ENCODE peak calls at places on chromosomes 6 and 20, in five cellular contexts. One of them, this sample, is unnamed.

GRCh38 chr6:52649521-52649920 is 21.4 kb upstream of the TMEM14A start:
- DNase-seq in endothelial cell of umbilical vein: no peak
- DNase-seq in AG04450: no peak
- DNase-seq in right lobe of liver: no peak
- DNase-seq in prostate gland: no peak
- DNase-seq in this sample: no peak

GRCh38 chr20:14698125-14698524 is 360.7 kb upstream of the FLRT3 start:
- DNase-seq in endothelial cell of umbilical vein: no peak
- DNase-seq in AG04450: no peak
- DNase-seq in right lobe of liver: no peak
- DNase-seq in prostate gland: no peak
- DNase-seq in this sample: no peak

GRCh38 chr6:169959129-169960002 is 207.9 kb downstream of the ERMARD start:
- DNase-seq in endothelial cell of umbilical vein: peak; percentile 26
- DNase-seq in AG04450: no peak
- DNase-seq in right lobe of liver: no peak
- DNase-seq in prostate gland: peak; percentile 71
- DNase-seq in this sample: no peak

GRCh38 chr6:52663120-52663934 is 7.6 kb upstream of the TMEM14A start:
- DNase-seq in endothelial cell of umbilical vein: peak; percentile 78
- DNase-seq in AG04450: peak; percentile 48
- DNase-seq in right lobe of liver: no peak
- DNase-seq in prostate gland: peak; percentile 46
- DNase-seq in this sample: peak; percentile 27

GRCh38 chr6:155142163-155142901 is 121.5 kb upstream of the CLDN20 start:
- DNase-seq in endothelial cell of umbilical vein: peak; percentile 97
- DNase-seq in AG04450: no peak
- DNase-seq in right lobe of liver: no peak
- DNase-seq in prostate gland: no peak
- DNase-seq in this sample: no peak

GRCh38 chr20:18056174-18057105 is 1.3 kb downstream of the OVOL2 start:
- DNase-seq in endothelial cell of umbilical vein: no peak
- DNase-seq in AG04450: no peak
- DNase-seq in right lobe of liver: peak; percentile 23
- DNase-seq in prostate gland: no peak
- DNase-seq in this sample: no peak

GRCh38 chr6:121055572-121056163 is 278.6 kb downstream of the TBC1D32 start:
- DNase-seq in endothelial cell of umbilical vein: peak; percentile 58
- DNase-seq in AG04450: peak; percentile 24
- DNase-seq in right lobe of liver: no peak
- DNase-seq in prostate gland: no peak
- DNase-seq in this sample: no peak

GRCh38 chr20:46979603-46980241 is 85.1 kb downstream of the EYA2 start:
- DNase-seq in endothelial cell of umbilical vein: no peak
- DNase-seq in AG04450: no peak
- DNase-seq in right lobe of liver: no peak
- DNase-seq in prostate gland: no peak
- DNase-seq in this sample: no peak

GRCh38 chr6:56220078-56220477 is 27.3 kb downstream of the COL21A1 start:
- DNase-seq in endothelial cell of umbilical vein: no peak
- DNase-seq in AG04450: no peak
- DNase-seq in right lobe of liver: no peak
- DNase-seq in prostate gland: peak; percentile 8
- DNase-seq in this sample: no peak

GRCh38 chr6:53216301-53216700 is 67.7 kb upstream of the GCM1 start:
- DNase-seq in endothelial cell of umbilical vein: no peak
- DNase-seq in AG04450: no peak
- DNase-seq in right lobe of liver: no peak
- DNase-seq in prostate gland: no peak
- DNase-seq in this sample: no peak

GRCh38 chr6:129488313-129488712 is 221.7 kb downstream of the ARHGAP18 start:
- DNase-seq in endothelial cell of umbilical vein: no peak
- DNase-seq in AG04450: no peak
- DNase-seq in right lobe of liver: no peak
- DNase-seq in prostate gland: no peak
- DNase-seq in this sample: no peak

GRCh38 chr6:129489215-129489765 is 220.7 kb downstream of the ARHGAP18 start:
- DNase-seq in endothelial cell of umbilical vein: no peak
- DNase-seq in AG04450: no peak
- DNase-seq in right lobe of liver: no peak
- DNase-seq in prostate gland: no peak
- DNase-seq in this sample: no peak

GRCh38 chr6:129491436-129491835 is 218.5 kb downstream of the ARHGAP18 start:
- DNase-seq in endothelial cell of umbilical vein: no peak
- DNase-seq in AG04450: no peak
- DNase-seq in right lobe of liver: no peak
- DNase-seq in prostate gland: no peak
- DNase-seq in this sample: peak; percentile 8

GRCh38 chr6:129492260-129492659 is 217.7 kb downstream of the ARHGAP18 start:
- DNase-seq in endothelial cell of umbilical vein: no peak
- DNase-seq in AG04450: no peak
- DNase-seq in right lobe of liver: no peak
- DNase-seq in prostate gland: no peak
- DNase-seq in this sample: no peak

DNA sequence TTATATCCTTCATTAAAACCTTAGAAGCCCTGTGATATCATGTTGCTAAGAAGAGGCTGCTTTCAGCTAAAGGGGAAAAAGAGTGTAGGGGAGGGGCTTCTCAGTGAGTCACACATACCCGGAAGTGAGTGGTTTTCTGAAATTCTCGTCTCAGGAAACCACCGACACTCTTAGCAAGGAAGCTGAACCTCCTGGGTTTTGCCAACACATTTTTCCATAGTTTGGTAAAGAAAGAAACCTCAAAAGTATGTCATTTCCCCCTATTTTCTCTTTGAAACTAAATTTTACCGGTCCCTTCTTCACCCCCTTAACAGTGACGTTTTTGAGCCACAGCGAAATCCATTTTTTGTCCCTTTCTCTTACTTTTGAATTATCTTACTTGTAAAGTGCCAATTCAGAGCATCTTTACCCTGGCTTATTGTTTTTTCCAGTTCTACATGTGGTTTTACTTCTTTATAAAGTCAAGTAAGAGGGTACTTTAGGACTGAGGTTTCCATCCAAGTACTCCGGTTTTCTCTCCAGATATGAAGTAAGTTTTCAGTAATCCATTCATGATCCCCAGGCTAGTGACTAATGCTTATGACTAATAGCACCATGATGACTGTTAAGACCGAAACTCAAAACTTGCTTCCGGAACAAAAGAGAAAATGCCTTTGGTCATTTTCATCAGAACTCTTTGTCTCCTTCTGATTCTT is 219.3 kb downstream of the ARHGAP18 start:
- DNase-seq in endothelial cell of umbilical vein: peak; percentile 95
- DNase-seq in AG04450: peak; percentile 88
- DNase-seq in right lobe of liver: no peak
- DNase-seq in prostate gland: no peak
- DNase-seq in this sample: peak; percentile 93
- H3K4me3 ChIP-seq in endothelial cell of umbilical vein: peak overlapping the region; percentile 41
- H3K4me3 ChIP-seq in AG04450: peak overlapping the region; percentile 50
- H3K4me3 ChIP-seq in right lobe of liver: peak overlapping the region; percentile 18
- H3K4me3 ChIP-seq in prostate gland: no peak overlapping the region
- H3K4me3 ChIP-seq in this sample: peak overlapping the region; percentile 48

DNA sequence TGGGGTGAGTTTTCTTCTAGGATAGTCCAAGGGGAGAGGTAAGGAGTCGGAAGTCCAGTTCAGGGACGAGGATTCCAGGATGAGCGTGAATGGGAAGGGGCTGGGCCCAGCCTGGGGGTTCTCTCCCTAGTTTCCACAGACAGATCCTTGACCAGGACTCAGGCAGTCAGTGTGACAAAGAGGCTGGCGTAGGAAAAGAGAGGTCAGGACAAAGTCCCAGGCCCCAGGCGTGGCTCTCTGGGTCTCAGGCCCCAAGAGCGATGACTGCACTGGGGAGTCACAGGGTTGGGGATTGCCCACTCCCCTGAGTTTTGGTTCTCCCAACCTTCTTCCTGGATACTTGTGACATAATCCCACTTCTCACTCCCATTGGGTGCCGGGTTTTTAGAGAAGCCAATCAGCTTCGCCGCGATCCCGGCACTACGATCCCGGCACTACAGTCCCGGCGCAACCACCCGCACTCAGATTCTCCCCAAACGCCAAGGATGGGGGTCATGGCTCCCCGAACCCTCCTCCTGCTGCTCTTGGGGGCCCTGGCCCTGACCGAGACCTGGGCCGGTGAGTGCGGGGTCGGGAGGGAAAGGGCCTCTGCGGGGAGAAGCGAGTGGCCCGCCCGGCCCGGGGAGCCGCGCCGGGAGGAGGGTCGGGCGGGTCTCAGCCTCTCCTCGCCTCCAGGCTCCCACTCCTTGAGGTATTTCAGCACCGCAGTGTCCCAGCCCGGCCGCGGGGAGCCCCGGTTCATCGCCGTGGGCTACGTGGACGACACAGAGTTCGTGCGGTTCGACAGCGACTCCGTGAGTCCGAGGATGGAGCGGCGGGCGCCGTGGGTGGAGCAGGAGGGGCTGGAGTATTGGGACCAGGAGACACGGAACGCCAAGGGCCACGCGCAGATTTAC is 46.2 kb upstream of the TRIM26 start:
- DNase-seq in endothelial cell of umbilical vein: peak; percentile 89
- DNase-seq in AG04450: peak; percentile 27
- DNase-seq in right lobe of liver: peak; percentile 71
- DNase-seq in prostate gland: peak; percentile 68
- DNase-seq in this sample: peak; percentile 33
- TF ChIP-seq CTCF in endothelial cell of umbilical vein: peak; percentile 20
- TF ChIP-seq CTCF in AG04450: peak; percentile 42
- TF ChIP-seq CTCF in right lobe of liver: peak; percentile 8
- TF ChIP-seq CTCF in prostate gland: no peak
- TF ChIP-seq CTCF in this sample: peak; percentile 25

GRCh38 chr6:127120787-127121636 is 2.5 kb downstream of the RSPO3 start:
- DNase-seq in endothelial cell of umbilical vein: peak; percentile 88
- DNase-seq in AG04450: peak; percentile 29
- DNase-seq in right lobe of liver: peak; percentile 61
- DNase-seq in prostate gland: peak; percentile 36
- DNase-seq in this sample: peak; percentile 43
- H3K4me3 ChIP-seq in endothelial cell of umbilical vein: peak overlapping the region; percentile 31
- H3K4me3 ChIP-seq in AG04450: no peak overlapping the region
- H3K4me3 ChIP-seq in right lobe of liver: peak overlapping the region; percentile 50
- H3K4me3 ChIP-seq in prostate gland: peak overlapping the region; percentile 40
- H3K4me3 ChIP-seq in this sample: peak overlapping the region; percentile 55

DNA sequence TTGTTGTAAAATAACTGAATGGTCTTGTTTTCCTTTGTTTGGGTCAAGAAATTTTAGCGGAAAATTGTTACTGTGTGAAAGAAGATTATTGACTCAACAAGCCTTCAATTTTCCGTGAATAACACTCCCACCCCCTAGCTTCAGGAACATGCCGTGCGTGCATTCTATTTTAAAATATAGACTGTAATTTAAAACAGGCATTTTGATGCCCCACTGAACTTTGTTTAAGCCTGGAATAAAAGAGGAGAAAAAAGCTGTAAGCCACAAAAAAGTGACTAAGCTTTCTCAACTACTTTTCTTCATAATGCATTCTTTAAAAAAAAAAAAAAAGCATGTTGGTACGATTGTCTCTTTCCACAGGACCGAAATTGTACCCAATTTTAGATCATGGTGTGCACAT is 166.0 kb downstream of the ARID1B start:
- DNase-seq in endothelial cell of umbilical vein: no peak
- DNase-seq in AG04450: no peak
- DNase-seq in right lobe of liver: no peak
- DNase-seq in prostate gland: no peak
- DNase-seq in this sample: no peak
- TF ChIP-seq CTCF in endothelial cell of umbilical vein: no peak
- TF ChIP-seq CTCF in AG04450: peak; percentile 14
- TF ChIP-seq CTCF in right lobe of liver: no peak
- TF ChIP-seq CTCF in prostate gland: no peak
- TF ChIP-seq CTCF in this sample: peak; percentile 18

This sample was measured in retinal pigment epithelial cell.